ENCODE peak calls at places on chromosomes 7 and 10, in four cellular contexts. Y is CD4-positive, alpha-beta T cell; N is lower lobe of right lung; C is HFFc6. J is an unnamed sample.

GRCh38 chr10:49161411-49161997 is 26.7 kb downstream of the TMEM273 start:
- DNase-seq in Y (no peak), N (no peak), C (peak), J (peak)

GRCh38 chr7:12635830-12636229 is 51.6 kb upstream of the ARL4A start:
- DNase-seq in Y (no peak), N (no peak), C (no peak), J (no peak)

GRCh38 chr10:124075116-124075955 is 18.1 kb downstream of the CHST15 start:
- DNase-seq in Y (no peak), N (no peak), C (no peak), J (no peak)

GRCh38 chr10:21727452-21728168 is 193.6 kb downstream of the MLLT10 start:
- DNase-seq in Y (no peak), N (no peak), C (peak), J (no peak)

GRCh38 chr7:106346678-106347217 is 62.0 kb upstream of the NAMPT start:
- DNase-seq in Y (peak), N (no peak), C (peak), J (peak)

GRCh38 chr10:60186315-60187071 is 203.2 kb downstream of the ANK3 start:
- DNase-seq in Y (no peak), N (no peak), C (no peak), J (no peak)

GRCh38 chr7:104656467-104656866 is 328.1 kb downstream of the LHFPL3 start:
- DNase-seq in Y (no peak), N (no peak), C (no peak), J (no peak)

GRCh38 chr7:99614495-99614894 is 2.3 kb upstream of the ZSCAN25 start:
- DNase-seq in Y (no peak), N (no peak), C (no peak), J (no peak)

GRCh38 chr7:83643012-83643411 is 5.9 kb downstream of the SEMA3E start:
- DNase-seq in Y (no peak), N (no peak), C (no peak), J (peak)

GRCh38 chr7:15686209-15686956 is at the start of gene MEOX2:
- DNase-seq in Y (no peak), N (peak), C (no peak), J (peak)

GRCh38 chr10:74640134-74640533 is 186.3 kb upstream of the KAT6B start:
- DNase-seq in Y (no peak), N (no peak), C (no peak), J (peak)

GRCh38 chr10:113088194-113088593 is 138.1 kb downstream of the TCF7L2 start:
- DNase-seq in Y (no peak), N (no peak), C (no peak), J (no peak)

GRCh38 chr7:26705567-26705966 is 158.8 kb downstream of the SKAP2 start:
- DNase-seq in Y (no peak), N (no peak), C (peak), J (peak)

DNA sequence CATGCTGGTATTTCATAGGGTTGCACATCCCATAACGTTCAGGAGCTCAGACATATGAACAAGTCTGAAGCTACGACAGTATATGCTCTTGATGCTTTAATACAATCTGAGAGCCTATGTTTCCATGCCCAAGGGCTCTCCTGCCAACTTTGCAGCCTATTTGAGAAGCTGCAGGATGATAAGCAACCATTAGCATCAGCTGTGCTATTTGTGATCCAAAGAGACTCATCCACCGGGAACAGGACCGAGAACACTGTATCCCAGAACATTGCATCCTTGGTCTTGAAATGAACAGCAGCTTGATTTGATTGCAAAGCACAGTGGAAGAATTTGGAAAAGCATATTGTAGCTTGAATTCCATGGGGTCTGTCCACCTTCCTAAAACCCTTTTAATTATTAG is 156.2 kb upstream of the PTER start:
- DNase-seq in Y (no peak), N (no peak), C (no peak), J (no peak)
- TF ChIP-seq CTCF in Y (no peak), N (no peak), C (no peak), J (no peak)

DNA sequence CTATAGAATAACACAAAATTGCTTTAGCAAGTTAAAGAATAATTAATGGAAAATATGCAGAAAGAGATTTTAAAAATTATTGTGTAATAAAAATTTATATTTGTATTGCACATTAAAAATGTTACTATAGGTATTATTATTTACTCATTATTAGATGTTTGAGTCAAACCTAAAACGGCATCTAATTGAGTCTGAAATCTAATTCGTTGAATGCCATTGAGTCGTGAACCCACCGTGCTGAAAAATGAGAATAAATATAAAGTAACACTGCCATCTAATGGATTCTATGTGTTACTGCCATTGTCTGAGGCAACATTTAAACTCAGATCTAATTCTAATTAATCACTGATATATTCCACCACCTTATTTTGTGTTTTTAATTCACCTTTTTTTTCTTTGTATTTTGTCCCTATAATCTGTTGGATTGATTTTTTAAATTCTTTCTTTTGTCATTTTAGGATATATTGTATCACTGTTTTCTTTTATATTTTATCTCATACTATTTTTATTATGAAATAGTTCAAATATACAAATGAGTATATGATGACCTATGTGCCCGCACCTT is 62.2 kb downstream of the SAMD9 start:
- DNase-seq in Y (no peak), N (no peak), C (peak), J (peak)
- TF ChIP-seq CTCF in Y (peak), N (peak), C (peak), J (peak)

GRCh38 chr10:61986357-61986756 is 84.9 kb downstream of the ARID5B start:
- DNase-seq in Y (no peak), N (no peak), C (no peak), J (no peak)
- TF ChIP-seq CTCF in Y (no peak), N (no peak), C (no peak), J (no peak)

DNA sequence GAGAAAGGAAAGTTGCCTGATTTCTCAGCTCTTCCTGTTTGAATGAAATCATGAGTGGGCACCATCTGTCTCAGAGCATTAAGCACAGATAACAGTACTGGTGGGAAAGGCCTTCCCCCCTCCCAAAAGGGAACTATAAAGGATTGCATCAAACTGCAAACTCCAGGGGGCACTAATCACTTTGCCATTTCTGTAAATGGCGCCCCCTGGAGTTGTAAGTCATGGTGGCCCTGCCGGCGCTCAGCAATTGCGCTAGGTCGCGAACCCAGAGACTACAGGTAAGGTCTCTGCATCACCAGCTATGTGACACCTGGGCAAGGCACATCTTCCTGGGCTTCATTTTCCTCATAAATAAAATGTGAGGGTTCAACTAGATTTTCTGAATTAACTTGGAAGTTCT is 11.1 kb downstream of the LRRC4 start:
- DNase-seq in Y (no peak), N (no peak), C (no peak), J (no peak)
- TF ChIP-seq CTCF in Y (no peak), N (no peak), C (peak), J (peak)